ENCODE peak calls at places on chromosome 19, in nine cellular contexts. B, K, U, Q, V, D, M, E and O are unnamed samples.

GRCh38 chr19:18675779-18676178 is 7.7 kb upstream of the CRTC1 start:
- DNase-seq in B (peak), K (no peak), V (no peak), Q (no peak), M (no peak), E (peak), D (no peak), U (peak), O (no peak)

GRCh38 chr19:7482584-7483439 is 6.0 kb downstream of the PEX11G start:
- DNase-seq in E (peak), D (no peak), B (peak), Q (peak), U (no peak), M (no peak), K (no peak), V (no peak), O (no peak)

GRCh38 chr19:3073931-3074595 is 11.8 kb upstream of the TLE5 start:
- DNase-seq in U (no peak), D (no peak), K (no peak), E (no peak), V (no peak), M (no peak), Q (no peak), B (peak), O (no peak)

GRCh38 chr19:47726467-47726866 is 13.2 kb downstream of the EHD2 start:
- DNase-seq in D (no peak), V (no peak), U (no peak), Q (no peak), E (no peak), K (peak), M (no peak), B (peak), O (no peak)

GRCh38 chr19:56348289-56348877 is 33.7 kb upstream of the ZSCAN5A start:
- DNase-seq in K (no peak), V (peak), Q (no peak), U (peak), B (peak), M (no peak), D (no peak), E (peak), O (no peak)

GRCh38 chr19:55116232-55117062 is 990 bp downstream of the PPP1R12C start:
- DNase-seq in V (peak), B (peak), K (peak), M (peak), D (no peak), E (peak), U (peak), Q (no peak), O (no peak)

GRCh38 chr19:55486971-55487883 is 1.0 kb upstream of the SSC5D start:
- DNase-seq in E (peak), K (peak), V (peak), U (peak), B (peak), M (peak), D (peak), Q (peak), O (peak)

GRCh38 chr19:15283141-15283885 is 49.0 kb downstream of the BRD4 start:
- DNase-seq in D (peak), M (no peak), B (peak), U (peak), E (no peak), V (peak), Q (no peak), K (peak), O (no peak)

GRCh38 chr19:54458648-54459281 is 4.8 kb downstream of the LENG9 start:
- DNase-seq in E (no peak), V (no peak), D (no peak), M (peak), U (no peak), K (no peak), B (no peak), Q (no peak), O (no peak)

GRCh38 chr19:18541258-18541991 is 1.9 kb downstream of the FKBP8 start:
- DNase-seq in E (no peak), K (no peak), B (no peak), D (no peak), M (no peak), Q (no peak), U (peak), V (no peak), O (no peak)

GRCh38 chr19:480016-480855 is 16.1 kb upstream of the MADCAM1 start:
- DNase-seq in B (peak), Q (peak), E (peak), K (peak), V (peak), U (peak), D (no peak), M (peak), O (peak)

GRCh38 chr19:18274303-18274775 is at the start of gene IQCN:
- DNase-seq in E (no peak), B (peak), M (no peak), D (no peak), V (peak), U (peak), Q (no peak), K (peak), O (no peak)

GRCh38 chr19:3122512-3122870 is 13.3 kb upstream of the GNA15 start:
- DNase-seq in K (no peak), V (no peak), E (no peak), D (no peak), U (no peak), M (peak), Q (no peak), B (no peak), O (no peak)

GRCh38 chr19:15265849-15266248 is 33.6 kb upstream of the EPHX3 start:
- DNase-seq in K (peak), B (peak), M (peak), E (no peak), V (peak), D (peak), U (no peak), Q (peak), O (peak)

GRCh38 chr19:54477650-54478049 is 4.6 kb upstream of the CDC42EP5 start:
- DNase-seq in K (no peak), Q (no peak), V (no peak), E (no peak), D (no peak), U (no peak), B (no peak), M (no peak), O (no peak)

GRCh38 chr19:14517446-14517839 is 754 bp downstream of the DNAJB1 start:
- DNase-seq in K (no peak), M (no peak), Q (no peak), V (no peak), U (no peak), E (no peak), D (no peak), B (no peak), O (no peak)

GRCh38 chr19:18865973-18866799 is 29.8 kb downstream of the CERS1 start:
- DNase-seq in B (peak), E (peak), K (peak), M (peak), U (peak), V (peak), Q (peak), D (no peak), O (peak)

GRCh38 chr19:12974301-12975220 is 5.2 kb downstream of the DAND5 start:
- DNase-seq in B (no peak), Q (no peak), U (no peak), E (no peak), V (no peak), D (no peak), K (no peak), M (no peak), O (no peak)

GRCh38 chr19:40601061-40601973 is at the start of gene LTBP4:
- DNase-seq in V (no peak), Q (no peak), B (peak), D (no peak), E (peak), U (peak), K (no peak), M (peak), O (no peak)
- TF ChIP-seq CTCF in V (peak), Q (peak), B (no peak), D (peak), E (peak), U (no peak), K (no peak), M (no peak), O (no peak)

DNA sequence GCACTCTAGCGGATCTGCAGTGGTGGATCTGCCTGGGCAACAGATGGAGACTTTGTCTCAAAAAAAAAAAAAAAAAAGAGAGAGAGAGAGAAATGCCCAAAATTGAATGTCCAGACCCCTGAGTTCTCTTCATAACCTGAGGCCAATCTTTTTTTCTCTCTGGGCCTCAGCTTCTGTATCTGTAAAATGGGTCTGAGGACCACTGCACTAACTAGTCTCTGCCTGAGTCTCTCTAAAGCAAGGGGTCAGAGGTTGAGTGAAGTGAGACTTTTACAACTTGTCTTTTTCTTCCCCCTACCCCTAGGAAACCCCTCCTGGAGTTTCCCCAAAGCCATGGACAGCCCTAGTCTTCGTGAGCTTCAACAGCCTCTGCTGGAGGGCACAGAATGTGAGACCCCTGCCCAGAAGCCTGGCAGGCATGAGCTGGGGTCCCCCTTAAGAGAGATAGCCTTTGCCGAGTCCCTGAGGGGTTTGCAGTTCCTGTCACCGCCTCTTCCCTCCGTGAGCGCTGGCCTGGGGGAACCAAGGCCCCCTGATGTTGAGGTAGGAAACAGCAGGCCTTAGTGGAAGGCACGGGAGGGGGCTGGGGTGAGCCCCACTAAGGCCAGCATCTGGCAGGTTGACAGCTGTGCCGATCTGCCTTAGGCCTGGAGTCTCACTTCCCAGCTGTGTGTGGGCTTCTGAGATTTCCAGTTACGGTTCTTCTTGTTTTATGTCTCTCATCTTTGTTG is 1.8 kb downstream of the TMEM91 start:
- DNase-seq in M (peak), U (peak), Q (no peak), V (no peak), B (no peak), D (no peak), E (peak), K (no peak), O (no peak)
- TF ChIP-seq CTCF in M (no peak), U (peak), Q (no peak), V (peak), B (no peak), D (peak), E (peak), K (peak), O (no peak)

GRCh38 chr19:49056101-49056901 is 1.2 kb downstream of the CGB7 start:
- DNase-seq in B (peak), U (peak), K (peak), D (no peak), E (peak), V (peak), Q (peak), M (peak), O (no peak)
- TF ChIP-seq CTCF in B (peak), U (no peak), K (peak), D (peak), E (peak), V (peak), Q (peak), M (no peak), O (peak)

DNA sequence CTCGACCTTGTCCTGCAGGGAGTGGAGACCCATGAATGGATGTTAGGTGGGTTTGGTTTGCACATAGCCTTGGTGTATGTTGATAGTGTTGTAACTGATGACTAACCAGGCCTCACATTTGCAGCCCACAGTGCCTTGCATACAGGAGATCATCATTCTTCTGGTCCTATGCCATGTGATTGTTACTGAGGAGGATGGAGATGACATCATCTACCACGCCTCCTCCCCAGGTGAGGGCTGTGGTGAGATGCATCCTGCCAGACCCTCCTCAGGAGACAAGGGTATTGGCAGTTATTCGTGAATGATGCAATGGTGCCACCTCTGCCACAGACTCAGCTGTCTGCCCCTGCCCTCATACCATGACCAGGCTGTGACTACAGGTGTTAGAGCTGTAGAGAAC is 1294.1 kb downstream of the UQCRFS1 start:
- DNase-seq in U (no peak), E (no peak), B (no peak), V (no peak), M (no peak), K (no peak), Q (no peak), D (no peak), O (no peak)
- TF ChIP-seq CTCF in U (no peak), E (no peak), B (no peak), V (no peak), M (no peak), K (no peak), Q (no peak), D (no peak), O (no peak)

DNA sequence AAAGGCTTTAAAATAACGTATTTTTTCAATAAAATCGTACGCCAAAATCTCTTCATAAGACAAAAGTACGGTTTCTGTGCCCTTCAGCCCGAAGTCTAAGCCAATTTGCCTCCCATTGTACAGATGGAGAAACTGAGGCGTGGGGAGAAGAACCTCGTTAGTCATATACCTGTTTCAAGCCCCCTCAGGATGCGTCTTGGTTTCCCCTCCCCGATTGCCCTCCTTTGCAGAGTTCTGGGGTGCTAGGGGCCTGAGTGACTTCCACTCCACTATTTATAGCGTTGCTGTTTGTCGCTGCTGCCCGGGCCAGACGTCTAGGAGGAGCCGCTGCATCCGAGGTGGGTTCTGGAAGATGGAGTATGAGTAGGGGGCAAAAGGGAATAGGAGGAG is 2.3 kb upstream of the LTBP4 start:
- DNase-seq in B (no peak), Q (no peak), U (no peak), D (no peak), M (no peak), K (no peak), V (no peak), E (no peak), O (no peak)
- TF ChIP-seq CTCF in B (no peak), Q (no peak), U (peak), D (no peak), M (peak), K (no peak), V (no peak), E (no peak), O (no peak)

DNA sequence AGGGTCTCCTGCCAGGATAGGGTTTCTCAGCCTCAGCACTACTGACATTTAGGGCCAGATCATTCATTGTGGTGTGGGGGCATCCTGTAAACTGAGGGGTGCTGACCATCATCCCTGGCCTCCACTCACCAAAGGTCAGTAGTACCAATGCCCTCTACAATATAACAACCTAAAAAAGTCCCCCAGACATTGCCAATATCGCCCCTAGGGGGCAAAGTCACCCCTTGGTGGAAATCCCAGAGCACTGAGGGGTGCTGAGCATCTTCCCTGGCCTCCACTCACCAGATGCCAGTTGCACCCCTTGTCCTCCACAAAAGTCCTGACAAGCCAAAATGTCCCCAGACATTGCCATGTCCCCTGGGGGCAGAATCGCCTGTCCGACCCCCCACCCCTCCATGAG is 21.6 kb downstream of the CPAMD8 start:
- DNase-seq in V (no peak), K (no peak), M (peak), B (no peak), Q (no peak), D (no peak), U (no peak), E (no peak), O (no peak)
- TF ChIP-seq CTCF in V (peak), K (no peak), M (no peak), B (no peak), Q (no peak), D (peak), U (no peak), E (peak), O (no peak)

DNA sequence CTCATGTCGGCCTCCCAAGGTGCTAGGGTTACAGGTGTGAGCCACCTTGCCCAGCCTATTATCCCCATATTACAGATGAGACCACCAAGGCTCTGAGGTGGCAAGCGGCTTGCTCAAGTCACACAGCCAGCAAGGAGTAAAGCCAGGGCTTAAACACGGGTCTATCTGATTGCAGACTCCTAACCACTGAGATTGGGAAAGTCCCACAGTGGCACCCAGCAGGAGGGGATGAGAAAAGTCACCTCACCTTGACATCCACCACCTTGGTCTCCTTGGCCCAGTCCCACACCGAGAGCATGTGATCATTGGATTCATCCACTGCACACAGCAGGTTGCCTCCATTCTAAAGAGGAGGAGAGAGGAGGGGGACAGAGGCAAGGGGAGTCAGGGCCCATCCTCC is 9.5 kb downstream of the EML2 start:
- DNase-seq in U (no peak), Q (no peak), B (no peak), E (no peak), M (no peak), D (no peak), V (no peak), K (no peak), O (no peak)
- TF ChIP-seq CTCF in U (no peak), Q (no peak), B (no peak), E (no peak), M (no peak), D (no peak), V (no peak), K (no peak), O (no peak)

GRCh38 chr19:4134351-4134750 is 10.4 kb upstream of the MAP2K2 start:
- DNase-seq in V (no peak), B (no peak), M (no peak), D (no peak), Q (no peak), K (no peak), U (no peak), E (no peak), O (no peak)
- TF ChIP-seq CTCF in V (no peak), B (no peak), M (no peak), D (no peak), Q (no peak), K (no peak), U (no peak), E (no peak), O (no peak)

GRCh38 chr19:10554760-10555612 is 10.8 kb downstream of the KRI1 start:
- DNase-seq in K (no peak), Q (no peak), B (no peak), E (no peak), M (no peak), V (no peak), D (no peak), U (peak), O (no peak)
- TF ChIP-seq CTCF in K (no peak), Q (no peak), B (no peak), E (no peak), M (no peak), V (peak), D (no peak), U (no peak), O (no peak)

GRCh38 chr19:50908311-50908710 is 2.9 kb downstream of the KLK4 start:
- DNase-seq in U (no peak), E (no peak), M (no peak), D (no peak), K (no peak), B (no peak), V (no peak), Q (no peak), O (no peak)
- TF ChIP-seq CTCF in U (no peak), E (no peak), M (no peak), D (no peak), K (no peak), B (no peak), V (no peak), Q (no peak), O (no peak)